ENCODE peak calls at places on chromosomes 5 and 9, in eight cellular contexts. A is neural progenitor cell, Q is brain microvascular endothelial cell, B is mesendoderm, Z is HCEC 1CT, G is G401, R is NCI-H1092 treated with DMSO at 0.1 percent for 48 hours, F is GM19239. V is an unnamed sample.

GRCh38 chr9:109417054-109417453 is 81.1 kb downstream of the PTPN3 start:
- DNase-seq in Z (no peak), G (no peak), F (no peak), B (no peak), Q (no peak), R (no peak), A (no peak), V (no peak)

GRCh38 chr9:73089304-73089985 is 62.2 kb upstream of the ANXA1 start:
- DNase-seq in Z (no peak), G (no peak), A (no peak), Q (no peak), R (no peak), F (no peak), B (no peak), V (peak)

GRCh38 chr5:149855371-149855770 is 89.2 kb downstream of the PDE6A start:
- DNase-seq in G (no peak), R (no peak), Z (no peak), B (no peak), A (no peak), Q (no peak), F (no peak), V (no peak)

GRCh38 chr5:174692982-174693422 is 31.4 kb upstream of the MSX2 start:
- DNase-seq in G (no peak), Q (no peak), A (peak), Z (no peak), F (no peak), R (no peak), B (peak), V (no peak)

GRCh38 chr5:5585751-5586341 is 163.4 kb downstream of the ICE1 start:
- DNase-seq in R (no peak), Z (no peak), B (no peak), A (no peak), Q (no peak), F (no peak), G (peak), V (no peak)

GRCh38 chr5:102857090-102857818 is 102.1 kb downstream of the PAM start:
- DNase-seq in G (no peak), R (no peak), Z (no peak), B (no peak), Q (no peak), A (no peak), F (no peak), V (no peak)

GRCh38 chr5:120093178-120093577 is 370.9 kb upstream of the PRR16 start:
- DNase-seq in R (no peak), G (no peak), A (peak), Q (no peak), B (peak), Z (peak), F (no peak), V (no peak)

GRCh38 chr5:178826216-178826615 is 33.5 kb upstream of the ZNF354B start:
- DNase-seq in Q (no peak), F (no peak), Z (no peak), G (no peak), A (no peak), R (no peak), B (no peak), V (peak)

GRCh38 chr9:109640232-109641078 is 139.5 kb upstream of the PALM2AKAP2 start:
- DNase-seq in R (peak), Q (peak), G (no peak), F (no peak), B (peak), A (peak), Z (no peak), V (peak)

GRCh38 chr5:181217111-181217804 is 5.8 kb upstream of the TRIM41 start:
- DNase-seq in G (peak), Q (peak), F (no peak), A (peak), R (no peak), Z (peak), B (peak), V (peak)

V was measured in epithelial cell of esophagus.